ENCODE peak calls at places on chromosome X, in nine cellular contexts. U is HTR-8/SVneo; I is tibial nerve; T is non-pigmented ciliary epithelial cell; Z is right atrium auricular region; J is fibroblast of mammary gland; Q is stimulated activated CD4-positive, alpha-beta T cell treated with anti-CD3 and anti-CD28 coated beads, Interleukin-15, amount 100 ng/mL, for 1 hour; K is stimulated activated CD8-positive, alpha-beta memory T cell treated with anti-CD3 and anti-CD28 coated beads, Interleukin-15, amount 100 ng/mL, for 24 hours; H is neuronal stem cell. B is an unnamed sample.

GRCh38 chrX:69033936-69034335 is 131.3 kb downstream of the PJA1 start:
- DNase-seq in H (no peak), T (no peak), J (no peak), Q (no peak), Z (peak), K (no peak), U (no peak), I (no peak), B (no peak)

GRCh38 chrX:153767674-153768055 is 3.6 kb downstream of the PLXNB3 start:
- DNase-seq in T (no peak), Q (no peak), Z (no peak), I (no peak), J (no peak), U (no peak), H (no peak), K (no peak), B (no peak)

GRCh38 chrX:141839856-141840255 is 1.7 kb downstream of the MAGEC3 start:
- DNase-seq in I (no peak), J (no peak), K (no peak), Q (no peak), T (no peak), U (peak), H (no peak), Z (no peak), B (no peak)

GRCh38 chrX:23465985-23466384 is 131.3 kb downstream of the PTCHD1 start:
- DNase-seq in U (no peak), K (no peak), H (no peak), T (no peak), I (no peak), Z (no peak), Q (no peak), J (no peak), B (no peak)

GRCh38 chrX:41634284-41634683 is 54.5 kb upstream of the GPR34 start:
- DNase-seq in T (peak), Z (no peak), H (no peak), I (peak), K (no peak), Q (no peak), J (peak), U (no peak), B (peak)

GRCh38 chrX:2261838-2262678 is 238.7 kb downstream of the DHRSX start:
- DNase-seq in I (no peak), Q (no peak), J (no peak), H (no peak), T (no peak), Z (no peak), K (no peak), U (no peak), B (no peak)

GRCh38 chrX:16124201-16124600 is 836 bp downstream of the GRPR start:
- DNase-seq in U (no peak), H (no peak), I (no peak), Q (no peak), K (no peak), T (no peak), J (no peak), Z (no peak), B (no peak)

GRCh38 chrX:40091691-40092421 is 5.9 kb downstream of the BCOR start:
- DNase-seq in J (no peak), T (no peak), U (no peak), H (no peak), K (no peak), I (no peak), Z (no peak), Q (no peak), B (no peak)

GRCh38 chrX:68697465-68698125 is 50.1 kb downstream of the STARD8 start:
- DNase-seq in I (no peak), Q (no peak), Z (no peak), J (no peak), K (no peak), T (no peak), H (no peak), U (no peak), B (no peak)

GRCh38 chrX:122046815-122047214 is 999.4 kb downstream of the GLUD2 start:
- DNase-seq in H (no peak), I (no peak), Q (no peak), K (no peak), U (no peak), T (no peak), J (peak), Z (no peak), B (no peak)

GRCh38 chrX:40173662-40174593 is 76.2 kb upstream of the BCOR start:
- DNase-seq in Q (no peak), H (no peak), J (no peak), K (no peak), T (no peak), Z (no peak), I (no peak), U (no peak), B (peak)

GRCh38 chrX:24494544-24495113 is 29.5 kb downstream of the PDK3 start:
- DNase-seq in U (peak), J (peak), Q (no peak), T (peak), K (no peak), Z (no peak), H (no peak), I (peak), B (peak)

GRCh38 chrX:47568656-47569295 is 7.8 kb downstream of the ARAF start:
- DNase-seq in Z (no peak), J (peak), T (no peak), I (no peak), U (no peak), H (no peak), K (no peak), Q (no peak), B (peak)

GRCh38 chrX:117973175-117974075 is 143.2 kb downstream of the KLHL13 start:
- DNase-seq in Q (no peak), J (no peak), H (no peak), U (no peak), I (no peak), Z (no peak), K (no peak), T (no peak), B (peak)

GRCh38 chrX:38940547-38940946 is 139.3 kb downstream of the MID1IP1 start:
- DNase-seq in I (no peak), U (no peak), H (no peak), Q (no peak), Z (no peak), K (no peak), T (no peak), J (peak), B (no peak)

GRCh38 chrX:42680651-42681050 is 97.3 kb downstream of the PPP1R2C start:
- DNase-seq in I (peak), Z (no peak), K (no peak), H (peak), T (no peak), J (peak), U (no peak), Q (no peak), B (peak)

GRCh38 chrX:147853701-147854100 is 58.0 kb upstream of the FMR1 start:
- DNase-seq in U (no peak), T (no peak), K (no peak), H (no peak), Q (no peak), I (no peak), Z (no peak), J (no peak), B (no peak)

GRCh38 chrX:66030505-66031317 is 9.2 kb downstream of the VSIG4 start:
- DNase-seq in T (no peak), K (no peak), U (no peak), H (peak), Z (no peak), J (peak), I (no peak), Q (no peak), B (peak)

GRCh38 chrX:74923942-74924448 is 1.3 kb downstream of the NEXMIF start:
- DNase-seq in J (no peak), Z (no peak), K (no peak), H (peak), Q (no peak), T (no peak), I (no peak), U (no peak), B (peak)

GRCh38 chrX:29215251-29215650 is 628.0 kb downstream of the IL1RAPL1 start:
- DNase-seq in I (no peak), J (peak), Q (no peak), T (no peak), K (no peak), Z (no peak), H (no peak), U (no peak), B (no peak)

GRCh38 chrX:19382500-19383145 is 38.9 kb downstream of the PDHA1 start:
- DNase-seq in I (peak), Q (peak), H (peak), Z (peak), U (peak), J (peak), T (no peak), K (peak), B (peak)

GRCh38 chrX:108165349-108166111 is 74.0 kb downstream of the ATG4A start:
- DNase-seq in U (peak), J (peak), I (no peak), H (peak), T (no peak), Q (no peak), K (no peak), Z (no peak), B (peak)

GRCh38 chrX:137916090-137916746 is 350.3 kb downstream of the ZIC3 start:
- DNase-seq in U (no peak), Z (no peak), H (no peak), I (no peak), K (no peak), Q (no peak), T (no peak), J (no peak), B (peak)

GRCh38 chrX:17440258-17440657 is 65.3 kb downstream of the NHS start:
- DNase-seq in I (no peak), Q (no peak), U (no peak), T (no peak), H (no peak), Z (no peak), K (no peak), J (no peak), B (no peak)

GRCh38 chrX:1323315-1323714 is 13.3 kb upstream of the IL3RA start:
- DNase-seq in J (no peak), K (no peak), I (peak), Z (no peak), T (no peak), H (peak), U (peak), Q (no peak), B (peak)

GRCh38 chrX:80808854-80809493 is 703 bp downstream of the BRWD3 start:
- DNase-seq in T (no peak), H (peak), J (no peak), U (no peak), I (peak), Z (no peak), Q (peak), K (no peak), B (peak)

GRCh38 chrX:3143043-3143799 is 102.0 kb downstream of the ARSF start:
- DNase-seq in H (no peak), T (no peak), U (no peak), I (no peak), Z (no peak), K (no peak), Q (no peak), J (no peak), B (no peak)

GRCh38 chrX:68550193-68550592 is 51.3 kb downstream of the YIPF6 start:
- DNase-seq in T (no peak), Q (no peak), J (no peak), K (no peak), I (no peak), H (no peak), U (no peak), Z (no peak), B (no peak)

GRCh38 chrX:71814123-71814912 is 51.2 kb downstream of the CXorf49B start:
- DNase-seq in U (no peak), H (no peak), T (no peak), Q (no peak), Z (no peak), I (no peak), K (no peak), J (no peak), B (no peak)

B was measured in cardiac muscle cell.